ENCODE peak calls at places on chromosomes 3 and 15, in seven cellular contexts. Z is GM13976; H is effector CD4-positive, alpha-beta T cell; L is hypothalamus; T is GM12878; K is SW 1271; E is ELR. J is an unnamed sample.

GRCh38 chr3:15616053-15616452 is 14.5 kb downstream of the BTD start:
- DNase-seq in H (no peak), L (no peak), E (peak; percentile 36), Z (no peak), K (no peak), T (no peak), J (no peak)

GRCh38 chr3:80677796-80678195 is 910.0 kb upstream of the ROBO1 start:
- DNase-seq in Z (no peak), T (no peak), E (peak; percentile 78), H (no peak), K (no peak), L (no peak), J (no peak)

GRCh38 chr3:69174871-69175737 is 52.7 kb upstream of the LMOD3 start:
- DNase-seq in H (no peak), L (no peak), E (no peak), Z (no peak), T (no peak), K (no peak), J (peak; percentile 35)

GRCh38 chr3:188458761-188459160 is 304.8 kb downstream of the LPP start:
- DNase-seq in E (no peak), K (no peak), T (no peak), Z (no peak), H (no peak), L (no peak), J (no peak)

GRCh38 chr15:43266834-43267233 is at the start of gene TGM5:
- DNase-seq in K (no peak), T (no peak), Z (no peak), H (no peak), E (no peak), L (no peak), J (no peak)

GRCh38 chr3:172159376-172159775 is 120.0 kb downstream of the FNDC3B start:
- DNase-seq in L (no peak), K (no peak), E (no peak), T (no peak), H (no peak), Z (no peak), J (no peak)

GRCh38 chr15:26686547-26687187 is 86.2 kb downstream of the GABRB3 start:
- DNase-seq in K (no peak), L (no peak), E (no peak), H (no peak), T (no peak), Z (no peak), J (peak; percentile 35)

GRCh38 chr3:124248471-124249028 is 256.6 kb upstream of the ROPN1 start:
- DNase-seq in E (peak; percentile 83), L (no peak), Z (no peak), T (no peak), K (no peak), H (no peak), J (no peak)

GRCh38 chr15:78051622-78052405 is 25.7 kb downstream of the TBC1D2B start:
- DNase-seq in H (no peak), K (no peak), E (no peak), Z (no peak), T (no peak), L (no peak), J (no peak)

GRCh38 chr3:184177331-184177731 is 2.7 kb downstream of the AP2M1 start:
- DNase-seq in E (peak; percentile 48), T (no peak), K (no peak), L (no peak), H (no peak), Z (no peak), J (no peak)

GRCh38 chr3:108319428-108320053 is 23.2 kb downstream of the HHLA2 start:
- DNase-seq in K (no peak), L (no peak), E (no peak), Z (no peak), T (no peak), H (no peak), J (no peak)

GRCh38 chr3:52570076-52570475 is 33.7 kb downstream of the UQCC5 start:
- DNase-seq in L (no peak), T (no peak), E (peak; percentile 28), Z (no peak), K (no peak), H (no peak), J (no peak)

GRCh38 chr15:25838871-25839195 is 24.3 kb downstream of the ATP10A start:
- DNase-seq in K (no peak), E (no peak), L (no peak), Z (no peak), H (no peak), T (no peak), J (no peak)

GRCh38 chr15:37103475-37104071 is 3.2 kb upstream of the MEIS2 start:
- DNase-seq in E (no peak), L (no peak), K (no peak), H (no peak), Z (no peak), T (no peak), J (no peak)

J was measured in midbrain.